ENCODE peak calls at places on chromosomes 7 and 10, in seven cellular contexts. One of them, this sample, is unnamed.
A peak's percentile ranks its signal among the peaks of the same experiment; 100 is the strongest.

GRCh38 chr10:11683529-11684320 is 58.5 kb upstream of the ECHDC3 start:
- DNase-seq in transverse colon: peak; percentile 28
- DNase-seq in prostate gland: peak; percentile 33
- DNase-seq in chondrocyte: peak; percentile 12
- DNase-seq in progenitor cell of endocrine pancreas: no peak
- DNase-seq in fibroblast of pulmonary artery: no peak
- DNase-seq in bronchial epithelial cell: no peak
- DNase-seq in this sample: no peak

GRCh38 chr7:73717991-73718405 is 1.5 kb downstream of the STX1A start:
- DNase-seq in bronchial epithelial cell: peak; percentile 95
- DNase-seq in progenitor cell of endocrine pancreas: no peak
- DNase-seq in transverse colon: peak; percentile 56
- DNase-seq in chondrocyte: no peak
- DNase-seq in prostate gland: no peak
- DNase-seq in fibroblast of pulmonary artery: peak; percentile 84
- DNase-seq in this sample: no peak

GRCh38 chr10:317219-317868 is 182.1 kb downstream of the ZMYND11 start:
- DNase-seq in progenitor cell of endocrine pancreas: no peak
- DNase-seq in bronchial epithelial cell: no peak
- DNase-seq in transverse colon: peak; percentile 17
- DNase-seq in prostate gland: no peak
- DNase-seq in fibroblast of pulmonary artery: peak; percentile 83
- DNase-seq in chondrocyte: no peak
- DNase-seq in this sample: no peak

GRCh38 chr10:123027861-123028260 is 19.1 kb downstream of the ACADSB start:
- DNase-seq in progenitor cell of endocrine pancreas: no peak
- DNase-seq in prostate gland: no peak
- DNase-seq in transverse colon: no peak
- DNase-seq in bronchial epithelial cell: peak; percentile 29
- DNase-seq in fibroblast of pulmonary artery: no peak
- DNase-seq in chondrocyte: no peak
- DNase-seq in this sample: no peak

GRCh38 chr7:33958126-33958525 is 52.8 kb downstream of the BMPER start:
- DNase-seq in prostate gland: no peak
- DNase-seq in transverse colon: no peak
- DNase-seq in chondrocyte: no peak
- DNase-seq in bronchial epithelial cell: no peak
- DNase-seq in fibroblast of pulmonary artery: no peak
- DNase-seq in progenitor cell of endocrine pancreas: no peak
- DNase-seq in this sample: no peak

GRCh38 chr7:106840342-106840741 is 24.7 kb upstream of the PIK3CG start:
- DNase-seq in chondrocyte: no peak
- DNase-seq in fibroblast of pulmonary artery: peak; percentile 52
- DNase-seq in progenitor cell of endocrine pancreas: no peak
- DNase-seq in prostate gland: no peak
- DNase-seq in transverse colon: no peak
- DNase-seq in bronchial epithelial cell: peak; percentile 7
- DNase-seq in this sample: no peak

GRCh38 chr7:20064181-20064970 is 152.8 kb downstream of the MACC1 start:
- DNase-seq in progenitor cell of endocrine pancreas: no peak
- DNase-seq in transverse colon: no peak
- DNase-seq in bronchial epithelial cell: peak; percentile 36
- DNase-seq in chondrocyte: no peak
- DNase-seq in prostate gland: no peak
- DNase-seq in fibroblast of pulmonary artery: peak; percentile 1
- DNase-seq in this sample: no peak

GRCh38 chr10:124461642-124462347 is at the start of gene LHPP:
- DNase-seq in transverse colon: peak; percentile 91
- DNase-seq in fibroblast of pulmonary artery: peak; percentile 73
- DNase-seq in bronchial epithelial cell: peak; percentile 61
- DNase-seq in chondrocyte: no peak
- DNase-seq in progenitor cell of endocrine pancreas: peak; percentile 63
- DNase-seq in prostate gland: peak; percentile 73
- DNase-seq in this sample: peak; percentile 67

GRCh38 chr10:37067576-37067975 is 57.8 kb upstream of the ANKRD30A start:
- DNase-seq in progenitor cell of endocrine pancreas: no peak
- DNase-seq in prostate gland: no peak
- DNase-seq in transverse colon: no peak
- DNase-seq in fibroblast of pulmonary artery: no peak
- DNase-seq in chondrocyte: no peak
- DNase-seq in bronchial epithelial cell: no peak
- DNase-seq in this sample: no peak

GRCh38 chr10:22554481-22555182 is 159.7 kb downstream of the PIP4K2A start:
- DNase-seq in fibroblast of pulmonary artery: peak; percentile 77
- DNase-seq in prostate gland: peak; percentile 54
- DNase-seq in transverse colon: peak; percentile 28
- DNase-seq in progenitor cell of endocrine pancreas: peak; percentile 31
- DNase-seq in bronchial epithelial cell: peak; percentile 22
- DNase-seq in chondrocyte: no peak
- DNase-seq in this sample: peak; percentile 25

GRCh38 chr10:48683893-48684292 is 780 bp upstream of the WDFY4 start:
- DNase-seq in prostate gland: no peak
- DNase-seq in chondrocyte: no peak
- DNase-seq in fibroblast of pulmonary artery: no peak
- DNase-seq in transverse colon: no peak
- DNase-seq in progenitor cell of endocrine pancreas: no peak
- DNase-seq in bronchial epithelial cell: no peak
- DNase-seq in this sample: no peak

GRCh38 chr10:3018247-3018646 is 49.1 kb upstream of the PFKP start:
- DNase-seq in bronchial epithelial cell: no peak
- DNase-seq in chondrocyte: no peak
- DNase-seq in fibroblast of pulmonary artery: no peak
- DNase-seq in transverse colon: no peak
- DNase-seq in progenitor cell of endocrine pancreas: no peak
- DNase-seq in prostate gland: no peak
- DNase-seq in this sample: no peak

GRCh38 chr7:115363916-115364315 is 442.0 kb downstream of the MDFIC start:
- DNase-seq in prostate gland: no peak
- DNase-seq in progenitor cell of endocrine pancreas: no peak
- DNase-seq in bronchial epithelial cell: peak; percentile 26
- DNase-seq in fibroblast of pulmonary artery: peak; percentile 14
- DNase-seq in transverse colon: no peak
- DNase-seq in chondrocyte: no peak
- DNase-seq in this sample: no peak

GRCh38 chr10:29304259-29305030 is 15.6 kb downstream of the LYZL1 start:
- DNase-seq in transverse colon: peak; percentile 41
- DNase-seq in bronchial epithelial cell: peak; percentile 51
- DNase-seq in progenitor cell of endocrine pancreas: peak; percentile 31
- DNase-seq in chondrocyte: no peak
- DNase-seq in fibroblast of pulmonary artery: peak; percentile 83
- DNase-seq in prostate gland: peak; percentile 64
- DNase-seq in this sample: peak; percentile 60

GRCh38 chr10:71708301-71708703 is 11.3 kb downstream of the C10orf105 start:
- DNase-seq in progenitor cell of endocrine pancreas: peak; percentile 84
- DNase-seq in chondrocyte: no peak
- DNase-seq in transverse colon: peak; percentile 62
- DNase-seq in prostate gland: peak; percentile 21
- DNase-seq in bronchial epithelial cell: no peak
- DNase-seq in fibroblast of pulmonary artery: peak; percentile 42
- DNase-seq in this sample: peak; percentile 93

GRCh38 chr10:73493781-73494180 is 2.0 kb downstream of the PPP3CB start:
- DNase-seq in prostate gland: no peak
- DNase-seq in chondrocyte: no peak
- DNase-seq in fibroblast of pulmonary artery: peak; percentile 53
- DNase-seq in progenitor cell of endocrine pancreas: no peak
- DNase-seq in transverse colon: no peak
- DNase-seq in bronchial epithelial cell: peak; percentile 50
- DNase-seq in this sample: no peak

GRCh38 chr10:44153901-44154670 is 230.8 kb downstream of the CXCL12 start:
- DNase-seq in chondrocyte: no peak
- DNase-seq in prostate gland: no peak
- DNase-seq in bronchial epithelial cell: no peak
- DNase-seq in fibroblast of pulmonary artery: no peak
- DNase-seq in progenitor cell of endocrine pancreas: no peak
- DNase-seq in transverse colon: no peak
- DNase-seq in this sample: no peak

GRCh38 chr7:100884741-100885439 is 4.6 kb downstream of the UFSP1 start:
- DNase-seq in bronchial epithelial cell: no peak
- DNase-seq in transverse colon: no peak
- DNase-seq in progenitor cell of endocrine pancreas: no peak
- DNase-seq in prostate gland: no peak
- DNase-seq in fibroblast of pulmonary artery: no peak
- DNase-seq in chondrocyte: no peak
- DNase-seq in this sample: no peak

GRCh38 chr7:47807126-47807525 is 141.1 kb downstream of the PKD1L1 start:
- DNase-seq in chondrocyte: no peak
- DNase-seq in progenitor cell of endocrine pancreas: no peak
- DNase-seq in fibroblast of pulmonary artery: no peak
- DNase-seq in prostate gland: no peak
- DNase-seq in transverse colon: no peak
- DNase-seq in bronchial epithelial cell: no peak
- DNase-seq in this sample: no peak

GRCh38 chr10:68516766-68517165 is 10.6 kb downstream of the SLC25A16 start:
- DNase-seq in progenitor cell of endocrine pancreas: no peak
- DNase-seq in bronchial epithelial cell: peak; percentile 55
- DNase-seq in transverse colon: no peak
- DNase-seq in chondrocyte: no peak
- DNase-seq in fibroblast of pulmonary artery: peak; percentile 33
- DNase-seq in prostate gland: no peak
- DNase-seq in this sample: no peak

GRCh38 chr7:3520206-3520605 is 219.2 kb downstream of the SDK1 start:
- DNase-seq in prostate gland: peak; percentile 25
- DNase-seq in transverse colon: no peak
- DNase-seq in fibroblast of pulmonary artery: no peak
- DNase-seq in bronchial epithelial cell: no peak
- DNase-seq in chondrocyte: no peak
- DNase-seq in progenitor cell of endocrine pancreas: no peak
- DNase-seq in this sample: no peak

GRCh38 chr7:1537631-1538412 is 7.3 kb downstream of the MAFK start:
- DNase-seq in chondrocyte: no peak
- DNase-seq in transverse colon: peak; percentile 75
- DNase-seq in fibroblast of pulmonary artery: peak; percentile 99
- DNase-seq in progenitor cell of endocrine pancreas: peak; percentile 62
- DNase-seq in bronchial epithelial cell: peak; percentile 61
- DNase-seq in prostate gland: no peak
- DNase-seq in this sample: peak; percentile 68

GRCh38 chr10:129958686-129959543 is 5.2 kb downstream of the EBF3 start:
- DNase-seq in chondrocyte: no peak
- DNase-seq in fibroblast of pulmonary artery: peak; percentile 20
- DNase-seq in prostate gland: no peak
- DNase-seq in transverse colon: no peak
- DNase-seq in progenitor cell of endocrine pancreas: no peak
- DNase-seq in bronchial epithelial cell: no peak
- DNase-seq in this sample: no peak

GRCh38 chr10:18738835-18739234 is 79.6 kb downstream of the ARL5B start:
- DNase-seq in progenitor cell of endocrine pancreas: no peak
- DNase-seq in fibroblast of pulmonary artery: no peak
- DNase-seq in transverse colon: no peak
- DNase-seq in prostate gland: no peak
- DNase-seq in chondrocyte: no peak
- DNase-seq in bronchial epithelial cell: no peak
- DNase-seq in this sample: no peak

GRCh38 chr10:79322616-79323566 is 24.4 kb upstream of the PPIF start:
- DNase-seq in bronchial epithelial cell: peak; percentile 77
- DNase-seq in fibroblast of pulmonary artery: peak; percentile 70
- DNase-seq in chondrocyte: peak; percentile 82
- DNase-seq in prostate gland: peak; percentile 76
- DNase-seq in transverse colon: peak; percentile 71
- DNase-seq in progenitor cell of endocrine pancreas: no peak
- DNase-seq in this sample: no peak

GRCh38 chr7:5217851-5218331 is 27.9 kb downstream of the WIPI2 start:
- DNase-seq in fibroblast of pulmonary artery: no peak
- DNase-seq in progenitor cell of endocrine pancreas: no peak
- DNase-seq in chondrocyte: peak; percentile 70
- DNase-seq in transverse colon: no peak
- DNase-seq in prostate gland: no peak
- DNase-seq in bronchial epithelial cell: no peak
- DNase-seq in this sample: no peak

GRCh38 chr7:133854739-133855138 is 272.4 kb upstream of the LRGUK start:
- DNase-seq in fibroblast of pulmonary artery: peak; percentile 66
- DNase-seq in prostate gland: peak; percentile 12
- DNase-seq in bronchial epithelial cell: peak; percentile 61
- DNase-seq in transverse colon: no peak
- DNase-seq in chondrocyte: no peak
- DNase-seq in progenitor cell of endocrine pancreas: no peak
- DNase-seq in this sample: no peak

DNA sequence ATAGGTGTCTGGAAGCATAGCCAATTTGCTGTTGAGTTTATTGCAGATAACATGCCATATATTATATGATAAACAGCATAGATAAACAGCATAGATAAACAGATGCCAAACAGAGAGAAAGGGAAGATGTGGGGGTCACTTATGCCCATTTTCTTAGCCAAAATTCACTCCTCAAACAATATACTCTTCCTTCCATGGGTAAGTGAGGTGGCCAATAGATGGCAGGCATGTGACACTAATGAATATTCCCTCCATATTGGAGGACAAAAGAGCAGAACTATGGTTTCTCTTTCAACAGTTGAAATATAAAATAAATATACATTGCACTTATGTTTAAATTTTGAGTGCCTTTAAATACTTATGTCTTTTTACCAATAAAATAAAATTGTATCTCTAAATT is 1212.8 kb downstream of the REEP3 start:
- DNase-seq in progenitor cell of endocrine pancreas: no peak
- DNase-seq in fibroblast of pulmonary artery: peak; percentile 42
- DNase-seq in transverse colon: peak; percentile 9
- DNase-seq in prostate gland: no peak
- DNase-seq in chondrocyte: no peak
- DNase-seq in bronchial epithelial cell: peak; percentile 29
- DNase-seq in this sample: peak; percentile 2
- TF ChIP-seq CTCF in progenitor cell of endocrine pancreas: peak; percentile 63
- TF ChIP-seq CTCF in fibroblast of pulmonary artery: peak; percentile 43
- TF ChIP-seq CTCF in transverse colon: peak; percentile 32
- TF ChIP-seq CTCF in prostate gland: no peak
- TF ChIP-seq CTCF in chondrocyte: peak; percentile 76
- TF ChIP-seq CTCF in bronchial epithelial cell: peak; percentile 34
- TF ChIP-seq CTCF in this sample: peak; percentile 67

GRCh38 chr7:55173671-55174070 is 154.9 kb downstream of the EGFR start:
- DNase-seq in chondrocyte: no peak
- DNase-seq in progenitor cell of endocrine pancreas: no peak
- DNase-seq in transverse colon: no peak
- DNase-seq in prostate gland: no peak
- DNase-seq in fibroblast of pulmonary artery: no peak
- DNase-seq in bronchial epithelial cell: no peak
- DNase-seq in this sample: no peak
- TF ChIP-seq CTCF in chondrocyte: peak; percentile 36
- TF ChIP-seq CTCF in progenitor cell of endocrine pancreas: no peak
- TF ChIP-seq CTCF in transverse colon: no peak
- TF ChIP-seq CTCF in prostate gland: no peak
- TF ChIP-seq CTCF in fibroblast of pulmonary artery: peak; percentile 7
- TF ChIP-seq CTCF in bronchial epithelial cell: no peak
- TF ChIP-seq CTCF in this sample: peak; percentile 21

GRCh38 chr7:31648288-31648687 is 38.7 kb upstream of the PPP1R17 start:
- DNase-seq in transverse colon: no peak
- DNase-seq in bronchial epithelial cell: no peak
- DNase-seq in fibroblast of pulmonary artery: peak; percentile 7
- DNase-seq in prostate gland: no peak
- DNase-seq in progenitor cell of endocrine pancreas: no peak
- DNase-seq in chondrocyte: no peak
- DNase-seq in this sample: no peak
- TF ChIP-seq CTCF in transverse colon: no peak
- TF ChIP-seq CTCF in bronchial epithelial cell: no peak
- TF ChIP-seq CTCF in fibroblast of pulmonary artery: peak; percentile 23
- TF ChIP-seq CTCF in prostate gland: peak; percentile 9
- TF ChIP-seq CTCF in progenitor cell of endocrine pancreas: peak; percentile 52
- TF ChIP-seq CTCF in chondrocyte: peak; percentile 74
- TF ChIP-seq CTCF in this sample: peak; percentile 56

DNA sequence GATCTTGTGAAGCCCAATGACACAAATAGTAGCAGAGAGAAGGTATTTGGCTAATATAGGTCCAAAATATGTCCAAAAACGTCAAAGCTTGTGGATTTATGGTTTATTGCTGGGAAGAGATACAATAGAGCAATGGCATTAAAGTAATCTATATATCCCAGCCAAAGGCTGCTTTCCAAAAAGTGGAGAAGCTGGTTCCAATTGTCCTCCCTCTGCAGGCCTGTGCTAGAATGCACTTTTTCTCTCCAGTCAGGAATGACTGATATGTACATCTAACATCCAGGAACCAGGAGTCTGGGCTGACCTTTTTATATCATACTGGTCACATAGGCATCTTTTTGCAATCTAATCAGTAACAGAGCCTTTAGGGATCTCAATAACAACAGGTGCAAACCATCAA is 167.1 kb upstream of the FAM3C start:
- DNase-seq in chondrocyte: no peak
- DNase-seq in prostate gland: no peak
- DNase-seq in transverse colon: no peak
- DNase-seq in fibroblast of pulmonary artery: no peak
- DNase-seq in progenitor cell of endocrine pancreas: no peak
- DNase-seq in bronchial epithelial cell: peak; percentile 21
- DNase-seq in this sample: no peak
- TF ChIP-seq CTCF in chondrocyte: peak; percentile 54
- TF ChIP-seq CTCF in prostate gland: no peak
- TF ChIP-seq CTCF in transverse colon: peak; percentile 7
- TF ChIP-seq CTCF in fibroblast of pulmonary artery: peak; percentile 45
- TF ChIP-seq CTCF in progenitor cell of endocrine pancreas: peak; percentile 39
- TF ChIP-seq CTCF in bronchial epithelial cell: peak; percentile 46
- TF ChIP-seq CTCF in this sample: peak; percentile 48